ENCODE peak calls at places on chromosomes 11 and 22, in four cellular contexts. K is K562, R is GM12878, Q is HL-60. Z is an unnamed sample.

GRCh38 chr11:61626580-61627380 is 45.9 kb upstream of the SYT7 start:
- DNase-seq in Q (no peak), K (no peak), R (no peak), Z (no peak)

GRCh38 chr11:11421509-11421908 is 68.5 kb upstream of the CSNK2A3 start:
- DNase-seq in R (no peak), Q (no peak), K (no peak), Z (no peak)

GRCh38 chr11:120659076-120659475 is 147.5 kb downstream of the GRIK4 start:
- DNase-seq in R (no peak), Q (no peak), K (no peak), Z (no peak)

GRCh38 chr11:3223932-3224729 is 5.5 kb upstream of the MRGPRG start:
- DNase-seq in Q (no peak), K (peak; percentile 51), R (no peak), Z (no peak)

GRCh38 chr22:49964136-49964492 is 3.5 kb downstream of the PIM3 start:
- DNase-seq in K (no peak), Q (no peak), R (no peak), Z (no peak)

GRCh38 chr11:2549491-2549875 is 104.7 kb downstream of the KCNQ1 start:
- DNase-seq in Q (no peak), R (no peak), K (no peak), Z (no peak)

GRCh38 chr11:1762537-1763302 is 1.0 kb downstream of the CTSD start:
- DNase-seq in R (no peak), Q (peak; percentile 89), K (peak; percentile 68), Z (no peak)

GRCh38 chr11:20042025-20042639 is 118.1 kb downstream of the DBX1 start:
- DNase-seq in R (no peak), Q (no peak), K (no peak), Z (no peak)

GRCh38 chr22:42928969-42929837 is 72.1 kb upstream of the ARFGAP3 start:
- DNase-seq in K (no peak), Q (no peak), R (peak; percentile 61), Z (no peak)

GRCh38 chr11:69367211-69367964 is 73.4 kb downstream of the MYEOV start:
- DNase-seq in K (no peak), R (no peak), Q (no peak), Z (no peak)

GRCh38 chr11:95922099-95922498 is 1.8 kb downstream of the MTMR2 start:
- DNase-seq in Q (no peak), K (no peak), R (no peak), Z (no peak)

DNA sequence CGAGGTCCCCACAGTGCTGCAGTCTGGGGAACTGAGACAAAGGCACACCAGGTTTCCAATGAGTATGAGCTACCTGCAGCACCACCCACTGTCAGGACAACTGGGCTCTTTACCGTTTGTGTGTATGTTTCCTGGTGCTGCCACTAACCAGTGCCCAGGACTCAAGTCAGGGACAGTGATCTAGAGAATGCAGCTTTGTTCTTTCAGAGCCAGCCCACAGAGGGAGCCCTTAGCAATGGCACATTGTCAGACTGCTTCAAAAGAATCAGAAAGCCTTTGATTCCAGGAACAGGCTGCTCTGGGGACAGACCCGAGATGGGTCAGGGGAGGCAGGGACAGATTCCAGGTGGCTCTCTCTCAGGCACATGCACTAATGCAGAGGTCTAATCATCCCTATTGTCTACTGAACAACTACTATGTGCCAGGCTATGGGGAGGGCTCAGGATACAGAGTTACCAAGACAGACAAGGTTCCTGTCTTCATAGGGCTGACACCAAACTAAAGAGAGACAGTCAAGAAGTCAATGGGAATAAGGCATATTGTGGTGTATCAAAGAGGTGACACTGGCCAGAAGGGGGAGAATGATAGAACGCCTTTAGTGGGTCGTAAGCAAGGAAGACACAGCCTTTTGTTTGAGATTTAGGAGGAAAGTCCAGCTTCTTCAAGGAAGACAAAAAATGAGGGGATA is 103.7 kb downstream of the VPREB1 start:
- DNase-seq in R (no peak), Q (no peak), K (no peak), Z (no peak)
- TF ChIP-seq SPI1 in R (no peak), Q (no peak), K (no peak), Z (no peak)

DNA sequence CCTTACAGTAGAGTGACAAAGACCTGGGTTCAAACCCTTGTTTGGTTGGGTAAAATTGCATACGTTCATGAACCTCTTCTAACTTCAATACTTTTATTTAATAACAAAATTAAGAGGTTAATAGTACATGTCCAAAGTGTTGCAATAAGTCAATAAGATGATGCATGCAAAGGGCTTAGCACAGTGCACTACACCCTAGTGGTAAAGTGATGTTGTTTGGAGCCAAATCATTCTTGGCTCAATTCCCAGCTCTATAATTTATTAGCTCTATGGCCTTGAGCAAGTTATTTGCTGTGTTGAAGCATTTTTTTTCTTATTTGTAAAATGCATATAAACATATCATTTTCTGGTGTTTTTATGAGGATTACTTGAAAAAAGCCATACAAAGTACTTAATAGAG is 945.3 kb downstream of the LRRC4C start:
- DNase-seq in K (no peak), Q (no peak), R (no peak), Z (no peak)
- TF ChIP-seq POLR2AphosphoS5 in K (no peak), Q (no peak), R (no peak), Z (no peak)

GRCh38 chr11:46237248-46238077 is 40.0 kb upstream of the CREB3L1 start:
- DNase-seq in K (peak; percentile 88), R (no peak), Q (peak; percentile 96), Z (peak; percentile 48)

GRCh38 chr11:46235777-46236688 is 41.4 kb upstream of the CREB3L1 start:
- DNase-seq in K (peak; percentile 34), Q (peak; percentile 92), R (no peak), Z (no peak)

GRCh38 chr11:46238078-46238966 is 39.1 kb upstream of the CREB3L1 start:
- DNase-seq in K (peak; percentile 78), Q (peak; percentile 39), R (no peak), Z (peak; percentile 51)

GRCh38 chr11:46238967-46239800 is 38.3 kb upstream of the CREB3L1 start:
- DNase-seq in R (no peak), Q (peak; percentile 73), K (peak; percentile 79), Z (peak; percentile 83)

GRCh38 chr11:46236918-46237247 is 40.6 kb upstream of the CREB3L1 start:
- DNase-seq in K (no peak), Q (no peak), R (no peak), Z (no peak)
- TF ChIP-seq SPI1 in K (no peak), Q (no peak), R (no peak), Z (no peak)

DNA sequence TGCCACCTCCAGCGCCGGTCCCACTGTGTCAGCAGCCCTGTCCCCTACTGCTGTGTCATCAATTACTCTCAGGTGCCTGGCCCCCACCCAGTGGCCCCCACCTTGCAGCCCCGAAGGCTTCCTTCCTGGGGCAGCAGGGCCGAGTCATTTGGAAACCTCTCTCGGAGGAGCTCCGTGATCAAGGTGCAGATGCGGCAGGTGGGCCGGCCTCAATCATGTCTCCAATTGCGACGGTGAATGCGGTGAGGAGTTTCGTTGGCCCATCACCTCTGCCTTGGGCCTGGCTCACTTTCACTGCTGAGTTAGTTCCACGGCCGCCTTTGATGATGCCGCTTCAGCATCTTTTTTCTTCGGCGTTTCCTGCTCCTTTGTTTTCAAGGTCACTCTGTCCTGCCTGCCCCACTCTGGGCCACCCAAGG is 11.3 kb upstream of the CXCR5 start:
- DNase-seq in Q (no peak), K (no peak), R (no peak), Z (no peak)
- TF ChIP-seq POLR2AphosphoS5 in Q (no peak), K (no peak), R (no peak), Z (no peak)

DNA sequence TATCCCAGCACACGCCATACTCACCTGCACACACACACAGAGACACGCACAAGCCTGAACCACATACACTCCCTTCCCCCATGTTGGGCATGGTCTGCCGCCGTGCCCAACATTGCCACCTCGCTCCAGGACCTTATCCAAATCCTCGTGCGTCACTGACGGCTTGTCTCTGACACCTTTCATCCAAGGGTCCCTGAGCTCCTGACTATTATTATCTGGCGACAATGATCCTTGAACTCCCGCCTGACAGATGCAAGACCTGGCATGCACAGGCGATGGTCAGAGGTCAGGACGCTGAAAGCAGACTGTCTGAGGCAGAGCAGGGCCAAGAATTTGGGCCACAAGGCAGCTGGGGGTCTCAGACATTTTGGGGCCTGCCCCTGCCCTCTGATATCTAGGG is 4.2 kb downstream of the MB start:
- DNase-seq in Q (no peak), K (no peak), R (no peak), Z (no peak)
- TF ChIP-seq SPI1 in Q (no peak), K (no peak), R (no peak), Z (no peak)

GRCh38 chr11:13970986-13971385 is 8.5 kb downstream of the SPON1 start:
- DNase-seq in K (no peak), R (no peak), Q (no peak), Z (no peak)
- TF ChIP-seq POLR2AphosphoS5 in K (no peak), R (no peak), Q (no peak), Z (no peak)